ENCODE peak calls at places on chromosomes 11 and 22, in eight cellular contexts. P is IMR-90; K is osteocyte; U is mucosa of descending colon; A is choroid plexus epithelial cell; Y is ascending aorta; V is CD8-positive, alpha-beta T cell; R is body of pancreas. Z is an unnamed sample.

GRCh38 chr11:27557223-27557622 is 50.7 kb upstream of the LIN7C start:
- DNase-seq in V (no peak), A (peak; percentile 20), P (peak; percentile 73), K (no peak), Y (no peak), U (no peak), R (no peak), Z (no peak)

GRCh38 chr11:24234822-24235508 is 261.9 kb upstream of the LUZP2 start:
- DNase-seq in P (peak; percentile 79), A (peak; percentile 77), K (no peak), U (peak; percentile 64), R (no peak), Y (no peak), V (no peak), Z (no peak)

GRCh38 chr11:69530278-69531070 is 49.0 kb downstream of the LINC01488 start:
- DNase-seq in P (no peak), R (no peak), U (no peak), V (no peak), Y (no peak), K (no peak), A (no peak), Z (peak; percentile 33)

GRCh38 chr11:63871962-63872832 is 33.3 kb downstream of the MARK2 start:
- DNase-seq in P (peak; percentile 93), A (peak; percentile 86), Y (peak; percentile 72), R (peak; percentile 84), K (no peak), V (no peak), U (peak; percentile 70), Z (peak; percentile 85)

GRCh38 chr11:35006389-35007128 is 90.1 kb downstream of the PDHX start:
- DNase-seq in U (no peak), A (no peak), P (peak; percentile 37), Y (no peak), R (no peak), K (no peak), V (no peak), Z (peak; percentile 62)

GRCh38 chr22:18023509-18024275 is 669 bp downstream of the MICAL3 start:
- DNase-seq in R (peak; percentile 81), U (peak; percentile 89), P (peak; percentile 85), Y (no peak), K (no peak), A (peak; percentile 65), V (peak; percentile 49), Z (peak; percentile 74)

GRCh38 chr11:16891964-16892363 is 122.2 kb downstream of the PLEKHA7 start:
- DNase-seq in K (no peak), P (peak; percentile 70), R (no peak), U (no peak), Y (no peak), A (peak; percentile 44), V (no peak), Z (no peak)

GRCh38 chr22:30694638-30695350 is at the start of gene OSBP2:
- DNase-seq in P (no peak), K (peak; percentile 85), R (peak; percentile 57), Y (no peak), U (peak; percentile 77), V (peak; percentile 57), A (no peak), Z (peak; percentile 63)

GRCh38 chr11:65821107-65821506 is 12.7 kb upstream of the SNX32 start:
- DNase-seq in V (no peak), R (no peak), P (no peak), A (no peak), K (no peak), Y (no peak), U (peak; percentile 68), Z (no peak)

GRCh38 chr11:16862733-16863132 is 124.3 kb downstream of the C11orf58 start:
- DNase-seq in K (no peak), U (no peak), A (peak; percentile 13), P (no peak), Y (no peak), R (no peak), V (no peak), Z (no peak)

GRCh38 chr11:2599561-2600189 is 100.1 kb downstream of the KCNQ1OT1 start:
- DNase-seq in U (no peak), A (no peak), P (no peak), K (no peak), V (no peak), R (peak; percentile 13), Y (no peak), Z (no peak)

GRCh38 chr11:130025371-130025770 is 22.7 kb upstream of the PRDM10 start:
- DNase-seq in V (no peak), Y (no peak), K (peak; percentile 13), P (no peak), R (no peak), U (no peak), A (peak; percentile 29), Z (no peak)

GRCh38 chr11:62152245-62153086 is 28.7 kb downstream of the INCENP start:
- DNase-seq in U (no peak), V (peak; percentile 39), R (no peak), K (peak; percentile 67), Y (no peak), A (no peak), P (no peak), Z (no peak)

GRCh38 chr11:127074151-127074761 is 73.7 kb upstream of the KIRREL3 start:
- DNase-seq in P (peak; percentile 72), Y (no peak), R (peak; percentile 16), V (no peak), K (peak; percentile 65), U (peak; percentile 43), A (no peak), Z (peak; percentile 53)

GRCh38 chr11:19241260-19242183 is 777 bp upstream of the E2F8 start:
- DNase-seq in Y (no peak), V (no peak), R (peak; percentile 37), K (peak; percentile 86), A (no peak), U (peak; percentile 80), P (no peak), Z (peak; percentile 87)

GRCh38 chr11:88709567-88709966 is 356.2 kb downstream of the GRM5 start:
- DNase-seq in A (no peak), K (no peak), Y (no peak), U (no peak), P (no peak), R (no peak), V (no peak), Z (no peak)

GRCh38 chr11:105458071-105458470 is 151.8 kb upstream of the GRIA4 start:
- DNase-seq in K (no peak), Y (no peak), A (no peak), U (no peak), V (no peak), R (no peak), P (no peak), Z (no peak)

DNA sequence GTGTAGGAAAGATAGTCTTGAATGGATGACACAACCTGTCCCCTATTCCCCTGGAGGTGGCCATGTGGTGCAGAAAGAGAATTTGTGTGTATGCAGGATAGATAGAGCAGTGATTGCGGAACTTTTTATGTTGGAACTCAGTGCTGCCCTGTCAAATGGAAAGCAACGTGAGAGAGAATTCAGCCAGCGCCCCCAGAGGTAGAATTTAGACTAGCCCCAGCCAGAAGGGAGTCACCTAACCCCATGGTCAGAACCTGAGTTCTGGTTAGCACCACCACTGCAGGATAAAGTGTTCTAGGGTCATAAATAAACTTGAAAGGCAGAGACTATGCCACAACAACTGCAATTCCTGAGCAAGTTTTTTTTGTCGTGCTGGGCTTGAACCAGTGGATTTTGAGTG is 152.9 kb upstream of the GRIA4 start:
- DNase-seq in K (no peak), Y (no peak), P (no peak), U (no peak), A (peak; percentile 2), V (no peak), R (no peak), Z (no peak)
- TF ChIP-seq CTCF in K (no peak), Y (no peak), P (no peak), U (no peak), A (peak; percentile 22), V (no peak), R (no peak), Z (no peak)

GRCh38 chr22:37334461-37334858 is 52.2 kb downstream of the CYTH4 start:
- DNase-seq in V (no peak), U (no peak), A (no peak), K (no peak), Y (no peak), P (no peak), R (no peak), Z (no peak)

GRCh38 chr22:37333724-37334460 is 51.6 kb downstream of the CYTH4 start:
- DNase-seq in R (no peak), U (no peak), P (no peak), Y (no peak), K (no peak), V (no peak), A (no peak), Z (no peak)

GRCh38 chr22:37336474-37337028 is 54.2 kb downstream of the CYTH4 start:
- DNase-seq in K (no peak), R (no peak), P (no peak), U (peak; percentile 45), Y (no peak), A (no peak), V (no peak), Z (no peak)

GRCh38 chr22:37335819-37336199 is 53.5 kb downstream of the CYTH4 start:
- DNase-seq in P (no peak), A (no peak), V (no peak), Y (no peak), R (no peak), U (no peak), K (no peak), Z (no peak)

DNA sequence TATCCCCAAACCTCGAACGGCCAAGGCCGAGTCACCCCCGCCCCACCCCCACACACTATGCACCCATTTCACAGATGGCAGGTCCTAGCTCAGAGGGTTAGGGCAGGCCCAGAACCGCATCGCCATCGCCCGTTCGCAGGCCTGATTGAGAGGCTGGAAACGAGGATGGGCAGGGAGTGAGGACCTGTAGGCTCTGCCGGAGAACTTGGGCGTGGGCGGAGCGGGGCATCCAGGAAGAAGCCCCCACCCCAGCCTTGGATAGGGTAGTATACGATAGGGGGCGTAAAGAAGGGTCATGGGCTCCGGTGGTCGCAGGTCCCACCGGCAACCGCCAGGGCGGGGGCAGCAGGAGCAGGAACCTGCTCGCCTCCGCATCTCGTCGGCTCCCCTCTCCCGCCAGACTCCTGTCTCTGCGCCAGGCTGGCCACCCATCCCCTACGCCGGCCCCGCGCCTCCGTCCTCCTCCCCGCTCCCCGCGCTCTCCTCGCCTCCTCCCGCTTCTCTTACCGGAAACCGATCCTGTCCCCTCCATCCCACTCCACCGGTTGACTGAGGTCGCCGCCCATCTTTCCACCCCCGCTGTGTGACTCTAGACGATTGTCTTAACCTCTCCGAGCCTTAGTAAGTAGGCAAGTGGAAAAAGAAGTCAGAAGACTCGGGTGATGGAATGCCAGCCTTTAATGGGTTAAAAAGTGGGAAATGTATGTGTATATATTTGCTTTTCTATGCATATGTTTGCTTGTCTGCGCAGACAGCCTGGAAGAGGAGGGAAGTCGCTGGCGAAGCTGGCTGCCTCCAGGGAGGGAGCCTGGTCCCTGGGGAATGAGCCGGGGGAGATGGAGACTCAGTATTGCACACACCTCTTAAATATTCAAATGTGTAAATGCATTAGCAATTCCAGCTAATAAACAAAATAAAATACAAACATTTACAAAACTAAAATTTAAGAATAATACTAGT is 52.8 kb downstream of the CYTH4 start:
- DNase-seq in V (no peak), K (no peak), R (no peak), A (no peak), U (no peak), Y (no peak), P (no peak), Z (no peak)
- TF ChIP-seq CTCF in V (no peak), K (no peak), R (no peak), A (no peak), U (no peak), Y (no peak), P (no peak), Z (no peak)

GRCh38 chr22:22110548-22111266 is 128.1 kb upstream of the TOP3B start:
- DNase-seq in U (no peak), K (peak; percentile 84), R (peak; percentile 17), P (peak; percentile 78), V (no peak), A (peak; percentile 76), Y (no peak), Z (peak; percentile 84)
- TF ChIP-seq CTCF in U (no peak), K (peak; percentile 52), R (no peak), P (peak; percentile 55), V (peak; percentile 15), A (peak; percentile 75), Y (no peak), Z (peak; percentile 76)

GRCh38 chr11:10514210-10514609 is 26.8 kb downstream of the RNF141 start:
- DNase-seq in V (no peak), Y (no peak), P (peak; percentile 49), K (no peak), U (no peak), A (peak; percentile 54), R (no peak), Z (no peak)
- TF ChIP-seq CTCF in V (no peak), Y (peak; percentile 29), P (peak; percentile 46), K (peak; percentile 61), U (no peak), A (peak; percentile 38), R (peak; percentile 38), Z (no peak)